ENCODE peak calls at places on chromosome 10, in nine cellular contexts. One of them, this sample, is unnamed.

GRCh38 chr10:69119896-69120295 is 4.1 kb upstream of the VPS26A start:
- DNase-seq in adrenal gland: no peak
- DNase-seq in psoas muscle: no peak
- DNase-seq in ovary: no peak
- DNase-seq in gastrocnemius medialis: no peak
- DNase-seq in suprapubic skin: no peak
- DNase-seq in OCI-LY7: no peak
- DNase-seq in left ventricle myocardium inferior: no peak
- DNase-seq in mammary epithelial cell: peak; percentile 52
- DNase-seq in this sample: no peak

GRCh38 chr10:122304054-122304579 is 33.0 kb downstream of the BTBD16 start:
- DNase-seq in mammary epithelial cell: no peak
- DNase-seq in left ventricle myocardium inferior: no peak
- DNase-seq in OCI-LY7: no peak
- DNase-seq in suprapubic skin: no peak
- DNase-seq in adrenal gland: no peak
- DNase-seq in gastrocnemius medialis: no peak
- DNase-seq in ovary: no peak
- DNase-seq in psoas muscle: no peak
- DNase-seq in this sample: no peak

GRCh38 chr10:48473704-48474103 is 131.2 kb downstream of the ARHGAP22 start:
- DNase-seq in suprapubic skin: no peak
- DNase-seq in OCI-LY7: no peak
- DNase-seq in psoas muscle: no peak
- DNase-seq in ovary: no peak
- DNase-seq in mammary epithelial cell: no peak
- DNase-seq in adrenal gland: no peak
- DNase-seq in gastrocnemius medialis: no peak
- DNase-seq in left ventricle myocardium inferior: no peak
- DNase-seq in this sample: no peak

GRCh38 chr10:127402596-127403409 is 146.3 kb upstream of the NPS start:
- DNase-seq in psoas muscle: no peak
- DNase-seq in left ventricle myocardium inferior: no peak
- DNase-seq in gastrocnemius medialis: no peak
- DNase-seq in mammary epithelial cell: no peak
- DNase-seq in adrenal gland: no peak
- DNase-seq in OCI-LY7: no peak
- DNase-seq in ovary: no peak
- DNase-seq in suprapubic skin: peak; percentile 29
- DNase-seq in this sample: no peak

GRCh38 chr10:127565583-127565982 is 16.5 kb downstream of the NPS start:
- DNase-seq in ovary: no peak
- DNase-seq in suprapubic skin: no peak
- DNase-seq in adrenal gland: no peak
- DNase-seq in OCI-LY7: no peak
- DNase-seq in gastrocnemius medialis: no peak
- DNase-seq in left ventricle myocardium inferior: no peak
- DNase-seq in mammary epithelial cell: no peak
- DNase-seq in psoas muscle: no peak
- DNase-seq in this sample: no peak

GRCh38 chr10:103493362-103493871 is at the start of gene NEURL1:
- DNase-seq in suprapubic skin: no peak
- DNase-seq in gastrocnemius medialis: no peak
- DNase-seq in left ventricle myocardium inferior: no peak
- DNase-seq in OCI-LY7: peak; percentile 49
- DNase-seq in mammary epithelial cell: no peak
- DNase-seq in psoas muscle: no peak
- DNase-seq in adrenal gland: no peak
- DNase-seq in ovary: peak; percentile 51
- DNase-seq in this sample: no peak

GRCh38 chr10:69687396-69687795 is 57.3 kb downstream of the FAM241B start:
- DNase-seq in left ventricle myocardium inferior: no peak
- DNase-seq in OCI-LY7: no peak
- DNase-seq in adrenal gland: no peak
- DNase-seq in ovary: no peak
- DNase-seq in suprapubic skin: no peak
- DNase-seq in psoas muscle: no peak
- DNase-seq in gastrocnemius medialis: no peak
- DNase-seq in mammary epithelial cell: no peak
- DNase-seq in this sample: no peak

GRCh38 chr10:100970076-100970913 is 991 bp downstream of the SEMA4G start:
- DNase-seq in gastrocnemius medialis: no peak
- DNase-seq in ovary: peak; percentile 47
- DNase-seq in adrenal gland: no peak
- DNase-seq in suprapubic skin: peak; percentile 54
- DNase-seq in mammary epithelial cell: no peak
- DNase-seq in psoas muscle: no peak
- DNase-seq in OCI-LY7: no peak
- DNase-seq in left ventricle myocardium inferior: no peak
- DNase-seq in this sample: no peak

GRCh38 chr10:95363303-95363912 is 72.6 kb upstream of the PDLIM1 start:
- DNase-seq in mammary epithelial cell: peak; percentile 52
- DNase-seq in suprapubic skin: no peak
- DNase-seq in left ventricle myocardium inferior: no peak
- DNase-seq in OCI-LY7: peak; percentile 82
- DNase-seq in ovary: peak; percentile 35
- DNase-seq in adrenal gland: no peak
- DNase-seq in gastrocnemius medialis: no peak
- DNase-seq in psoas muscle: no peak
- DNase-seq in this sample: no peak

GRCh38 chr10:117933036-117933435 is 113.7 kb downstream of the RAB11FIP2 start:
- DNase-seq in OCI-LY7: no peak
- DNase-seq in suprapubic skin: no peak
- DNase-seq in adrenal gland: no peak
- DNase-seq in ovary: no peak
- DNase-seq in left ventricle myocardium inferior: no peak
- DNase-seq in gastrocnemius medialis: no peak
- DNase-seq in psoas muscle: no peak
- DNase-seq in mammary epithelial cell: peak; percentile 62
- DNase-seq in this sample: no peak

GRCh38 chr10:58404001-58404400 is 18.8 kb downstream of the TFAM start:
- DNase-seq in suprapubic skin: no peak
- DNase-seq in ovary: no peak
- DNase-seq in mammary epithelial cell: no peak
- DNase-seq in psoas muscle: no peak
- DNase-seq in OCI-LY7: no peak
- DNase-seq in adrenal gland: no peak
- DNase-seq in gastrocnemius medialis: no peak
- DNase-seq in left ventricle myocardium inferior: no peak
- DNase-seq in this sample: no peak

GRCh38 chr10:127447197-127447596 is 101.9 kb upstream of the NPS start:
- DNase-seq in OCI-LY7: no peak
- DNase-seq in gastrocnemius medialis: no peak
- DNase-seq in suprapubic skin: no peak
- DNase-seq in adrenal gland: no peak
- DNase-seq in mammary epithelial cell: no peak
- DNase-seq in left ventricle myocardium inferior: no peak
- DNase-seq in psoas muscle: no peak
- DNase-seq in ovary: no peak
- DNase-seq in this sample: no peak

GRCh38 chr10:52111151-52111891 is 202.8 kb upstream of the DKK1 start:
- DNase-seq in gastrocnemius medialis: no peak
- DNase-seq in ovary: no peak
- DNase-seq in adrenal gland: no peak
- DNase-seq in left ventricle myocardium inferior: no peak
- DNase-seq in psoas muscle: no peak
- DNase-seq in mammary epithelial cell: no peak
- DNase-seq in suprapubic skin: no peak
- DNase-seq in OCI-LY7: no peak
- DNase-seq in this sample: no peak

GRCh38 chr10:68153473-68154210 is 44.4 kb downstream of the MYPN start:
- DNase-seq in left ventricle myocardium inferior: no peak
- DNase-seq in adrenal gland: peak; percentile 80
- DNase-seq in suprapubic skin: no peak
- DNase-seq in ovary: no peak
- DNase-seq in psoas muscle: no peak
- DNase-seq in gastrocnemius medialis: no peak
- DNase-seq in mammary epithelial cell: peak; percentile 93
- DNase-seq in OCI-LY7: no peak
- DNase-seq in this sample: no peak

GRCh38 chr10:50625663-50626062 is 1.9 kb upstream of the SGMS1 start:
- DNase-seq in suprapubic skin: no peak
- DNase-seq in mammary epithelial cell: no peak
- DNase-seq in psoas muscle: no peak
- DNase-seq in gastrocnemius medialis: no peak
- DNase-seq in adrenal gland: no peak
- DNase-seq in ovary: no peak
- DNase-seq in OCI-LY7: peak; percentile 33
- DNase-seq in left ventricle myocardium inferior: no peak
- DNase-seq in this sample: no peak

GRCh38 chr10:119197921-119198320 is 9.4 kb upstream of the GRK5 start:
- DNase-seq in left ventricle myocardium inferior: no peak
- DNase-seq in adrenal gland: no peak
- DNase-seq in ovary: no peak
- DNase-seq in OCI-LY7: no peak
- DNase-seq in suprapubic skin: no peak
- DNase-seq in psoas muscle: no peak
- DNase-seq in mammary epithelial cell: peak; percentile 91
- DNase-seq in gastrocnemius medialis: no peak
- DNase-seq in this sample: no peak

GRCh38 chr10:95183132-95183450 is 10.9 kb upstream of the ACSM6 start:
- DNase-seq in gastrocnemius medialis: no peak
- DNase-seq in psoas muscle: no peak
- DNase-seq in OCI-LY7: peak; percentile 32
- DNase-seq in ovary: no peak
- DNase-seq in adrenal gland: no peak
- DNase-seq in suprapubic skin: no peak
- DNase-seq in left ventricle myocardium inferior: no peak
- DNase-seq in mammary epithelial cell: no peak
- DNase-seq in this sample: no peak

GRCh38 chr10:13684252-13684791 is 97.6 kb downstream of the PRPF18 start:
- DNase-seq in gastrocnemius medialis: peak; percentile 43
- DNase-seq in adrenal gland: peak; percentile 78
- DNase-seq in suprapubic skin: no peak
- DNase-seq in mammary epithelial cell: peak; percentile 55
- DNase-seq in ovary: peak; percentile 44
- DNase-seq in OCI-LY7: no peak
- DNase-seq in psoas muscle: peak; percentile 75
- DNase-seq in left ventricle myocardium inferior: peak; percentile 88
- DNase-seq in this sample: peak; percentile 79

GRCh38 chr10:75407716-75408511 is 6.3 kb upstream of the ZNF503 start:
- DNase-seq in suprapubic skin: no peak
- DNase-seq in gastrocnemius medialis: no peak
- DNase-seq in psoas muscle: peak; percentile 37
- DNase-seq in mammary epithelial cell: peak; percentile 63
- DNase-seq in ovary: peak; percentile 50
- DNase-seq in left ventricle myocardium inferior: peak; percentile 60
- DNase-seq in adrenal gland: peak; percentile 73
- DNase-seq in OCI-LY7: no peak
- DNase-seq in this sample: peak; percentile 63
- H3K4me1 ChIP-seq in suprapubic skin: peaks cover 57% of the 10 kb centered on the region
- H3K4me1 ChIP-seq in gastrocnemius medialis: peaks cover 15% of the 10 kb centered on the region
- H3K4me1 ChIP-seq in psoas muscle: peaks cover 11% of the 10 kb centered on the region
- H3K4me1 ChIP-seq in mammary epithelial cell: peaks cover 62% of the 10 kb centered on the region
- H3K4me1 ChIP-seq in ovary: peaks cover 6% of the 10 kb centered on the region
- H3K4me1 ChIP-seq in left ventricle myocardium inferior: peaks cover 60% of the 10 kb centered on the region
- H3K4me1 ChIP-seq in adrenal gland: no peaks in the 10 kb centered on the region
- H3K4me1 ChIP-seq in OCI-LY7: peaks cover 3% of the 10 kb centered on the region
- H3K4me1 ChIP-seq in this sample: no peaks in the 10 kb centered on the region

GRCh38 chr10:124012991-124013390 is 80.4 kb downstream of the CHST15 start:
- DNase-seq in adrenal gland: no peak
- DNase-seq in mammary epithelial cell: no peak
- DNase-seq in psoas muscle: no peak
- DNase-seq in suprapubic skin: no peak
- DNase-seq in ovary: no peak
- DNase-seq in gastrocnemius medialis: no peak
- DNase-seq in left ventricle myocardium inferior: no peak
- DNase-seq in OCI-LY7: no peak
- DNase-seq in this sample: no peak

GRCh38 chr10:124012066-124012465 is 81.3 kb downstream of the CHST15 start:
- DNase-seq in adrenal gland: no peak
- DNase-seq in suprapubic skin: no peak
- DNase-seq in gastrocnemius medialis: no peak
- DNase-seq in left ventricle myocardium inferior: no peak
- DNase-seq in psoas muscle: no peak
- DNase-seq in mammary epithelial cell: no peak
- DNase-seq in ovary: no peak
- DNase-seq in OCI-LY7: no peak
- DNase-seq in this sample: no peak

GRCh38 chr10:124012583-124012982 is 80.8 kb downstream of the CHST15 start:
- DNase-seq in gastrocnemius medialis: no peak
- DNase-seq in ovary: no peak
- DNase-seq in OCI-LY7: no peak
- DNase-seq in adrenal gland: no peak
- DNase-seq in psoas muscle: no peak
- DNase-seq in left ventricle myocardium inferior: no peak
- DNase-seq in suprapubic skin: no peak
- DNase-seq in mammary epithelial cell: no peak
- DNase-seq in this sample: no peak

GRCh38 chr10:124014416-124015154 is 78.8 kb downstream of the CHST15 start:
- DNase-seq in gastrocnemius medialis: no peak
- DNase-seq in ovary: no peak
- DNase-seq in mammary epithelial cell: no peak
- DNase-seq in left ventricle myocardium inferior: no peak
- DNase-seq in psoas muscle: no peak
- DNase-seq in OCI-LY7: no peak
- DNase-seq in suprapubic skin: no peak
- DNase-seq in adrenal gland: no peak
- DNase-seq in this sample: no peak

GRCh38 chr10:124013916-124014315 is 79.5 kb downstream of the CHST15 start:
- DNase-seq in ovary: no peak
- DNase-seq in mammary epithelial cell: no peak
- DNase-seq in left ventricle myocardium inferior: no peak
- DNase-seq in suprapubic skin: no peak
- DNase-seq in OCI-LY7: no peak
- DNase-seq in adrenal gland: no peak
- DNase-seq in gastrocnemius medialis: no peak
- DNase-seq in psoas muscle: peak; percentile 0
- DNase-seq in this sample: no peak
- H3K36me3 ChIP-seq in ovary: no peaks in the 10 kb centered on the region
- H3K36me3 ChIP-seq in mammary epithelial cell: peaks cover 6% of the 10 kb centered on the region
- H3K36me3 ChIP-seq in left ventricle myocardium inferior: peaks cover 7% of the 10 kb centered on the region
- H3K36me3 ChIP-seq in suprapubic skin: peaks cover 35% of the 10 kb centered on the region
- H3K36me3 ChIP-seq in OCI-LY7: peaks cover 49% of the 10 kb centered on the region
- H3K36me3 ChIP-seq in adrenal gland: peaks cover 24% of the 10 kb centered on the region
- H3K36me3 ChIP-seq in gastrocnemius medialis: no peaks in the 10 kb centered on the region
- H3K36me3 ChIP-seq in psoas muscle: no peaks in the 10 kb centered on the region
- H3K36me3 ChIP-seq in this sample: peaks cover 20% of the 10 kb centered on the region

DNA sequence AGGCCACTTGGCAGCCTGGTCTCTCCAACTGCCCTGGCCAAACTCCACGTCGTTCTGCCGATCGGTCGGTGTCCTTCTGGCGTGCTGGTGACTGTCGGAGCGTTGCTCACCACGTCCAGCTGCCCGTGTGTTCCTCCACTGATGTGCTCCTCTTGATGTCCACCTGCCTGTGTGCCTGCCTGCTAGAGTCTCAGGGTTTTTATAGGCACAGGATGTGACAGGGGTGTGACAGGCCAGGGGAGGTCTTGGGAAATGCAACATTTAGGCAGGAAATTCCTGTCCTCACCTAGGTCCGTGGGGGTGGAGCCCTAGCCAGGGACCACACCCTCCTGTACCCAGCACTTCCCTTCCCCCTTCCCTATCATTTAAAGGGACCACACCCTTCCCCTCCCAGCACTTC is 25.2 kb upstream of the CFAP46 start:
- DNase-seq in left ventricle myocardium inferior: no peak
- DNase-seq in adrenal gland: peak; percentile 19
- DNase-seq in OCI-LY7: no peak
- DNase-seq in mammary epithelial cell: no peak
- DNase-seq in psoas muscle: no peak
- DNase-seq in suprapubic skin: no peak
- DNase-seq in gastrocnemius medialis: no peak
- DNase-seq in ovary: no peak
- DNase-seq in this sample: no peak
- H3K4me1 ChIP-seq in left ventricle myocardium inferior: peaks cover 7% of the 10 kb centered on the region
- H3K4me1 ChIP-seq in adrenal gland: no peaks in the 10 kb centered on the region
- H3K4me1 ChIP-seq in OCI-LY7: no peaks in the 10 kb centered on the region
- H3K4me1 ChIP-seq in mammary epithelial cell: no peaks in the 10 kb centered on the region
- H3K4me1 ChIP-seq in psoas muscle: no peaks in the 10 kb centered on the region
- H3K4me1 ChIP-seq in suprapubic skin: peaks cover 5% of the 10 kb centered on the region
- H3K4me1 ChIP-seq in gastrocnemius medialis: no peaks in the 10 kb centered on the region
- H3K4me1 ChIP-seq in ovary: no peaks in the 10 kb centered on the region
- H3K4me1 ChIP-seq in this sample: no peaks in the 10 kb centered on the region

GRCh38 chr10:132726951-132727350 is 59.0 kb downstream of the NKX6-2 start:
- DNase-seq in mammary epithelial cell: no peak
- DNase-seq in gastrocnemius medialis: no peak
- DNase-seq in psoas muscle: no peak
- DNase-seq in suprapubic skin: no peak
- DNase-seq in ovary: no peak
- DNase-seq in OCI-LY7: no peak
- DNase-seq in left ventricle myocardium inferior: no peak
- DNase-seq in adrenal gland: no peak
- DNase-seq in this sample: no peak
- H3K36me3 ChIP-seq in mammary epithelial cell: no peaks in the 10 kb centered on the region
- H3K36me3 ChIP-seq in gastrocnemius medialis: no peaks in the 10 kb centered on the region
- H3K36me3 ChIP-seq in psoas muscle: no peaks in the 10 kb centered on the region
- H3K36me3 ChIP-seq in suprapubic skin: peaks cover 43% of the 10 kb centered on the region
- H3K36me3 ChIP-seq in ovary: no peaks in the 10 kb centered on the region
- H3K36me3 ChIP-seq in OCI-LY7: no peaks in the 10 kb centered on the region
- H3K36me3 ChIP-seq in left ventricle myocardium inferior: peaks cover 48% of the 10 kb centered on the region
- H3K36me3 ChIP-seq in adrenal gland: peaks cover 14% of the 10 kb centered on the region
- H3K36me3 ChIP-seq in this sample: peaks cover 83% of the 10 kb centered on the region